ENCODE peak calls at places on chromosomes 12 and 14, in six cellular contexts. D, H, I, T, V and E are unnamed samples.

GRCh38 chr12:121765573-121765972 is 27.9 kb downstream of the RHOF start:
- DNase-seq in H (peak), D (no peak), V (peak), I (no peak), T (no peak), E (no peak)

GRCh38 chr14:99230271-99231141 is 41.5 kb downstream of the BCL11B start:
- DNase-seq in T (peak), D (no peak), V (no peak), I (peak), H (no peak), E (no peak)

GRCh38 chr14:73753887-73754880 is 40.0 kb upstream of the PNMA1 start:
- DNase-seq in V (no peak), I (peak), D (no peak), T (peak), H (no peak), E (peak)

GRCh38 chr14:53845813-53846693 is 110.6 kb downstream of the BMP4 start:
- DNase-seq in I (no peak), D (no peak), T (no peak), H (no peak), V (no peak), E (no peak)

GRCh38 chr12:55634186-55634585 is 2.5 kb upstream of the OR10P1 start:
- DNase-seq in V (no peak), I (no peak), D (no peak), T (no peak), H (no peak), E (no peak)

GRCh38 chr12:32125455-32126084 is 18.9 kb downstream of the BICD1 start:
- DNase-seq in D (no peak), I (no peak), T (peak), H (no peak), V (peak), E (no peak)

GRCh38 chr12:3133410-3133793 is 56.2 kb downstream of the TSPAN9 start:
- DNase-seq in V (no peak), D (no peak), I (no peak), T (no peak), H (no peak), E (no peak)

GRCh38 chr12:106118278-106118820 is 20.4 kb downstream of the NUAK1 start:
- DNase-seq in I (no peak), D (no peak), H (no peak), T (no peak), V (no peak), E (no peak)

GRCh38 chr14:40115583-40115982 is 683.4 kb upstream of the FBXO33 start:
- DNase-seq in V (no peak), H (no peak), T (no peak), I (no peak), D (no peak), E (no peak)

GRCh38 chr12:115930336-115930735 is 347.2 kb downstream of the MED13L start:
- DNase-seq in D (no peak), V (no peak), T (no peak), I (no peak), H (no peak), E (no peak)

GRCh38 chr12:100593490-100593889 is 20.0 kb downstream of the GAS2L3 start:
- DNase-seq in H (peak), T (no peak), V (no peak), D (no peak), I (no peak), E (no peak)

GRCh38 chr12:108532061-108532848 is 17.2 kb downstream of the FICD start:
- DNase-seq in I (no peak), H (no peak), D (no peak), T (peak), V (no peak), E (no peak)

GRCh38 chr12:28604240-28604639 is 414.0 kb downstream of the CCDC91 start:
- DNase-seq in H (peak), D (no peak), V (no peak), T (no peak), I (no peak), E (no peak)

GRCh38 chr12:113862570-113863454 is 103.3 kb downstream of the RBM19 start:
- DNase-seq in T (no peak), D (no peak), H (no peak), V (peak), I (peak), E (peak)

GRCh38 chr12:132414634-132415340 is 75.2 kb upstream of the FBRSL1 start:
- DNase-seq in V (peak), H (peak), T (peak), I (peak), D (peak), E (peak)

GRCh38 chr12:132955094-132955932 is 793 bp downstream of the ZNF605 start:
- DNase-seq in V (peak), I (peak), H (peak), T (peak), D (peak), E (peak)

GRCh38 chr14:31955941-31956579 is 121.0 kb upstream of the ARHGAP5 start:
- DNase-seq in D (no peak), I (no peak), H (no peak), V (no peak), T (no peak), E (no peak)

GRCh38 chr12:124952801-124953200 is 36.1 kb downstream of the DHX37 start:
- DNase-seq in D (no peak), I (no peak), H (no peak), V (no peak), T (no peak), E (no peak)

GRCh38 chr14:96267336-96267735 is 11.3 kb downstream of the BDKRB1 start:
- DNase-seq in I (no peak), D (no peak), T (peak), H (no peak), V (no peak), E (no peak)

GRCh38 chr14:90003526-90004312 is 48.0 kb downstream of the TDP1 start:
- DNase-seq in I (no peak), T (no peak), V (no peak), H (no peak), D (no peak), E (no peak)

GRCh38 chr12:27344246-27344645 is 11.6 kb downstream of the BMAL2 start:
- DNase-seq in H (no peak), I (no peak), D (no peak), T (no peak), V (no peak), E (no peak)

GRCh38 chr14:68248481-68249255 is 429.1 kb downstream of the RAD51B start:
- DNase-seq in D (no peak), V (peak), H (peak), I (peak), T (peak), E (no peak)

GRCh38 chr14:99055019-99055418 is 217.0 kb downstream of the BCL11B start:
- DNase-seq in H (no peak), D (no peak), V (no peak), T (no peak), I (no peak), E (no peak)

GRCh38 chr12:109905301-109905700 is 5.2 kb downstream of the TCHP start:
- DNase-seq in T (no peak), H (no peak), D (no peak), V (no peak), I (no peak), E (no peak)

GRCh38 chr14:103862393-103862782 is 15.0 kb upstream of the PPP1R13B start:
- DNase-seq in H (no peak), I (no peak), V (no peak), D (no peak), T (no peak), E (no peak)

GRCh38 chr14:50003213-50004021 is 110.5 kb downstream of the ARF6 start:
- DNase-seq in D (peak), V (no peak), T (peak), H (no peak), I (peak), E (peak)